ENCODE peak calls at places on chromosome X, in seven cellular contexts. E, F, N, A, T, J and I are unnamed samples.

GRCh38 chrX:129622757-129623301 is 31.9 kb downstream of the APLN start:
- DNase-seq in F (no peak), T (no peak), E (no peak), J (no peak), N (peak; percentile 49), A (peak; percentile 74), I (peak; percentile 77)

GRCh38 chrX:352582-353314 is 34.0 kb downstream of the PPP2R3B start:
- DNase-seq in N (no peak), A (no peak), E (no peak), F (no peak), T (no peak), J (no peak), I (no peak)

GRCh38 chrX:2311483-2311882 is 189.3 kb downstream of the DHRSX start:
- DNase-seq in J (no peak), F (no peak), A (peak; percentile 97), T (no peak), E (no peak), N (no peak), I (peak; percentile 17)

GRCh38 chrX:31551913-31552312 is 480.1 kb upstream of the FTHL17 start:
- DNase-seq in A (no peak), F (no peak), N (no peak), E (no peak), T (peak; percentile 8), J (no peak), I (no peak)

GRCh38 chrX:43589735-43590515 is 66.2 kb upstream of the MAOA start:
- DNase-seq in F (no peak), N (no peak), A (no peak), T (no peak), J (no peak), E (no peak), I (peak; percentile 3)

GRCh38 chrX:54495814-54496516 is at the start of gene FGD1:
- DNase-seq in J (peak; percentile 10), F (peak; percentile 79), T (no peak), A (peak; percentile 85), E (peak; percentile 82), N (peak; percentile 80), I (peak; percentile 62)

GRCh38 chrX:18677140-18677834 is 5.4 kb upstream of the RS1 start:
- DNase-seq in J (no peak), E (no peak), T (no peak), F (no peak), N (no peak), A (no peak), I (no peak)

GRCh38 chrX:402857-403256 is 16.1 kb upstream of the PPP2R3B start:
- DNase-seq in E (no peak), N (no peak), J (no peak), A (no peak), T (no peak), F (no peak), I (no peak)

GRCh38 chrX:109393859-109394258 is 88.0 kb downstream of the GUCY2F start:
- DNase-seq in E (no peak), F (no peak), T (no peak), A (peak; percentile 17), N (no peak), J (no peak), I (no peak)

GRCh38 chrX:8042304-8042703 is 115.1 kb upstream of the PNPLA4 start:
- DNase-seq in J (no peak), E (peak; percentile 1), F (no peak), T (no peak), A (peak; percentile 11), N (no peak), I (no peak)

GRCh38 chrX:124086411-124086810 is 124.9 kb downstream of the STAG2 start:
- DNase-seq in E (no peak), T (no peak), N (no peak), A (no peak), F (no peak), J (no peak), I (no peak)

GRCh38 chrX:53039239-53039638 is 9.3 kb upstream of the GPR173 start:
- DNase-seq in J (no peak), A (no peak), N (no peak), E (no peak), T (no peak), F (no peak), I (no peak)

GRCh38 chrX:45322382-45322781 is 121.7 kb upstream of the DIPK2B start:
- DNase-seq in N (no peak), E (peak; percentile 16), J (peak; percentile 80), F (no peak), A (peak; percentile 34), T (peak; percentile 47), I (peak; percentile 83)

GRCh38 chrX:115968436-115969252 is 201.9 kb upstream of the AGTR2 start:
- DNase-seq in T (no peak), J (no peak), A (peak; percentile 87), N (peak; percentile 66), F (peak; percentile 58), E (peak; percentile 71), I (peak; percentile 8)

GRCh38 chrX:107123750-107124149 is 5.1 kb upstream of the RBM41 start:
- DNase-seq in T (no peak), A (no peak), N (no peak), E (no peak), J (no peak), F (no peak), I (no peak)

GRCh38 chrX:8726031-8726652 is 5.8 kb downstream of the ANOS1 start:
- DNase-seq in F (no peak), N (no peak), T (no peak), J (peak; percentile 36), E (no peak), A (no peak), I (no peak)

GRCh38 chrX:44246826-44247225 is 96.6 kb downstream of the EFHC2 start:
- DNase-seq in A (no peak), F (no peak), N (no peak), E (no peak), J (no peak), T (no peak), I (no peak)

GRCh38 chrX:119622356-119623232 is 16.4 kb upstream of the NKRF start:
- DNase-seq in N (no peak), A (no peak), J (peak; percentile 22), T (no peak), E (no peak), F (peak; percentile 16), I (peak; percentile 85)

GRCh38 chrX:10239611-10240064 is 82.9 kb downstream of the CLCN4 start:
- DNase-seq in F (no peak), E (no peak), A (no peak), J (peak; percentile 85), T (peak; percentile 32), N (no peak), I (peak; percentile 60)

GRCh38 chrX:120680090-120680489 is 50.2 kb upstream of the C1GALT1C1 start:
- DNase-seq in N (no peak), F (no peak), J (no peak), T (no peak), A (no peak), E (no peak), I (no peak)

GRCh38 chrX:25198891-25199290 is 183.1 kb upstream of the ARX start:
- DNase-seq in E (no peak), N (no peak), J (no peak), F (no peak), T (no peak), A (no peak), I (peak; percentile 10)

GRCh38 chrX:49043220-49043986 is at the start of gene TFE3:
- DNase-seq in T (peak; percentile 97), N (peak; percentile 95), A (peak; percentile 99), F (peak; percentile 95), J (peak; percentile 98), E (peak; percentile 91), I (peak; percentile 99)
- TF ChIP-seq CTCF in T (peak; percentile 56), N (peak; percentile 63), A (peak; percentile 65), F (peak; percentile 76), J (peak; percentile 77), E (peak; percentile 70), I (peak; percentile 65)

DNA sequence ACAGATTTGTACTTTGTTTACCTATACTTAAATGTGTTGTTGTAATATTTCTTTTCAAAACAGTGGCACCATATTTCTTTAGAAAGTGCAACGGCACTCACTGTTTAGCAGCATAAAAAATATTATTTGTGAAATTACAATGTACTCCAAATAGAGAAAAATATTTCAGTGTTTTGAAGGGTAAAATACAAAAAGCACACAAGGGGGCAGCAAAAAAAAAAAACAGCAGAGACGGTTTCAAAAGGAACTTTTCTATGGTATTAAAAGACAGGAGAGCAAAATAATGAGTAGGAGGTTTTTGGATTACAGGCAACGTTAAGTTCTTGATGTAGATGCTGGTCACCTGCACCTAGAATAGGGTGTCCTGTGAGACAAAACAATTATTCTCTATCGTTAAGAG is 2.0 kb downstream of the NUDT11 start:
- DNase-seq in A (no peak), F (no peak), T (no peak), J (no peak), N (no peak), E (no peak), I (peak; percentile 8)
- TF ChIP-seq CTCF in A (peak; percentile 37), F (no peak), T (peak; percentile 45), J (peak; percentile 66), N (no peak), E (peak; percentile 26), I (peak; percentile 23)

GRCh38 chrX:40947276-40947675 is 138.0 kb upstream of the USP9X start:
- DNase-seq in A (no peak), N (no peak), J (peak; percentile 3), F (no peak), T (no peak), E (no peak), I (peak; percentile 38)

GRCh38 chrX:40949071-40949470 is 136.2 kb upstream of the USP9X start:
- DNase-seq in F (no peak), J (no peak), A (no peak), E (no peak), N (no peak), T (no peak), I (no peak)

GRCh38 chrX:40952855-40953254 is 132.4 kb upstream of the USP9X start:
- DNase-seq in F (no peak), T (no peak), A (no peak), E (no peak), J (no peak), N (no peak), I (peak; percentile 18)

GRCh38 chrX:40953369-40953768 is 131.9 kb upstream of the USP9X start:
- DNase-seq in F (no peak), J (no peak), N (no peak), E (no peak), T (no peak), A (no peak), I (no peak)

DNA sequence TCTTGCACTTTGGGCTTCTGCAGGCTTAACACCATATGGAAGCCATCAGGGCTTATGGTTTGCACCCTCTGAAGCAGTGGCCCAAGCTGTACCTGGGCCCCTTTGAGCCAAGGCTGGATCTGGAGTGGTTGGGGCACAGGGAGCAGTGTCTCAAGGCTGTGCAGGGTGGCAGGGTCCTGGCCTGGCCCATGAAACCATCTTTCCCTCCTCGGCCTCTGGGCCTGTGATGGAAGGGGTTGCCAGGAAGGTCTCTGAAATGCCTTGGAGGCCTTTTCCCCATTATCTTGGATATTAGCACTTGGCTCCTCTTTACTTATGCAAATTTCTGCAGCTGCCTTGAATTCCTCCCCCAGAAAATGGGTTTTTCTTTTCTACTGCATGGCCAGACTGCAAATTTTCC is 134.7 kb upstream of the USP9X start:
- DNase-seq in J (no peak), N (no peak), F (no peak), T (no peak), E (no peak), A (no peak), I (no peak)
- TF ChIP-seq CTCF in J (no peak), N (no peak), F (no peak), T (no peak), E (no peak), A (no peak), I (no peak)

GRCh38 chrX:39453847-39454645 is 643.7 kb downstream of the BCOR start:
- DNase-seq in A (no peak), N (no peak), J (no peak), F (no peak), E (no peak), T (no peak), I (no peak)
- TF ChIP-seq CTCF in A (no peak), N (no peak), J (no peak), F (no peak), E (no peak), T (no peak), I (no peak)